ENCODE peak calls at places on chromosomes 4 and X, in nine cellular contexts. Q, M, W, F, R, K, Z, D and N are unnamed samples.

GRCh38 chrX:55695227-55696018 is 22.1 kb upstream of the RRAGB start:
- DNase-seq in Q (no peak), M (no peak), W (no peak), F (no peak), R (no peak), K (no peak), Z (no peak), D (no peak), N (no peak)

GRCh38 chr4:189285377-189285776 is 655.3 kb upstream of the FRG1 start:
- DNase-seq in Q (no peak), M (no peak), W (peak), F (no peak), R (no peak), K (no peak), Z (no peak), D (no peak), N (no peak)

GRCh38 chrX:153669174-153669890 is 4.3 kb downstream of the PNCK start:
- DNase-seq in Q (no peak), M (peak), W (no peak), F (peak), R (no peak), K (no peak), Z (peak), D (no peak), N (no peak)

GRCh38 chr4:87209182-87209581 is 11.2 kb downstream of the KLHL8 start:
- DNase-seq in Q (no peak), M (no peak), W (no peak), F (no peak), R (no peak), K (no peak), Z (no peak), D (no peak), N (no peak)

GRCh38 chr4:42371306-42372063 is 25.8 kb upstream of the SHISA3 start:
- DNase-seq in Q (no peak), M (peak), W (no peak), F (no peak), R (no peak), K (no peak), Z (no peak), D (peak), N (no peak)

GRCh38 chr4:104592894-104593470 is 98.3 kb upstream of the CXXC4 start:
- DNase-seq in Q (no peak), M (no peak), W (no peak), F (no peak), R (no peak), K (no peak), Z (no peak), D (peak), N (no peak)

GRCh38 chr4:100786481-100786880 is 268.7 kb upstream of the EMCN start:
- DNase-seq in Q (no peak), M (no peak), W (no peak), F (no peak), R (no peak), K (no peak), Z (no peak), D (no peak), N (no peak)

GRCh38 chr4:124199185-124199584 is 513.3 kb downstream of the ANKRD50 start:
- DNase-seq in Q (no peak), M (no peak), W (no peak), F (no peak), R (no peak), K (no peak), Z (no peak), D (no peak), N (no peak)

GRCh38 chr4:140666889-140667614 is 89.1 kb downstream of the TBC1D9 start:
- DNase-seq in Q (no peak), M (no peak), W (no peak), F (no peak), R (no peak), K (no peak), Z (no peak), D (no peak), N (no peak)

GRCh38 chr4:110046588-110047049 is 133.9 kb downstream of the EGF start:
- DNase-seq in Q (no peak), M (no peak), W (no peak), F (no peak), R (no peak), K (no peak), Z (no peak), D (peak), N (no peak)

GRCh38 chr4:159341486-159341885 is 238.6 kb downstream of the RAPGEF2 start:
- DNase-seq in Q (no peak), M (no peak), W (no peak), F (no peak), R (no peak), K (no peak), Z (no peak), D (no peak), N (no peak)

GRCh38 chr4:186644737-186645261 is 78.9 kb downstream of the FAT1 start:
- DNase-seq in Q (no peak), M (no peak), W (no peak), F (no peak), R (no peak), K (no peak), Z (no peak), D (peak), N (no peak)

GRCh38 chr4:103303011-103303410 is 104.9 kb upstream of the CENPE start:
- DNase-seq in Q (no peak), M (no peak), W (no peak), F (no peak), R (no peak), K (no peak), Z (no peak), D (no peak), N (no peak)

GRCh38 chr4:78720994-78721677 is 55.0 kb upstream of the BMP2K start:
- DNase-seq in Q (peak), M (peak), W (no peak), F (no peak), R (no peak), K (no peak), Z (no peak), D (no peak), N (no peak)

GRCh38 chr4:25949166-25949748 is 35.2 kb downstream of the SMIM20 start:
- DNase-seq in Q (no peak), M (no peak), W (peak), F (no peak), R (no peak), K (no peak), Z (no peak), D (no peak), N (no peak)

GRCh38 chr4:159175165-159175988 is 72.5 kb downstream of the RAPGEF2 start:
- DNase-seq in Q (peak), M (peak), W (peak), F (peak), R (peak), K (peak), Z (peak), D (peak), N (no peak)

GRCh38 chr4:61211781-61212180 is 11.7 kb downstream of the ADGRL3 start:
- DNase-seq in Q (no peak), M (no peak), W (no peak), F (no peak), R (no peak), K (no peak), Z (no peak), D (no peak), N (no peak)

GRCh38 chr4:4880492-4880891 is 21.0 kb downstream of the MSX1 start:
- DNase-seq in Q (no peak), M (peak), W (no peak), F (no peak), R (no peak), K (no peak), Z (no peak), D (no peak), N (no peak)

GRCh38 chrX:137695405-137695804 is 129.5 kb downstream of the ZIC3 start:
- DNase-seq in Q (no peak), M (no peak), W (no peak), F (no peak), R (no peak), K (no peak), Z (no peak), D (no peak), N (no peak)

GRCh38 chrX:45850197-45850774 is 649.6 kb upstream of the DIPK2B start:
- DNase-seq in Q (no peak), M (peak), W (peak), F (no peak), R (no peak), K (peak), Z (no peak), D (peak), N (no peak)

GRCh38 chr4:184961693-184962092 is 56.6 kb upstream of the HELT start:
- DNase-seq in Q (no peak), M (no peak), W (peak), F (no peak), R (no peak), K (no peak), Z (no peak), D (no peak), N (no peak)

GRCh38 chrX:53440631-53441517 is 6.7 kb upstream of the HSD17B10 start:
- DNase-seq in Q (peak), M (no peak), W (no peak), F (peak), R (peak), K (peak), Z (peak), D (peak), N (no peak)

GRCh38 chr4:60868232-60868960 is 331.7 kb upstream of the ADGRL3 start:
- DNase-seq in Q (no peak), M (no peak), W (no peak), F (no peak), R (no peak), K (no peak), Z (no peak), D (no peak), N (no peak)

GRCh38 chr4:173515458-173515857 is 14.6 kb downstream of the HAND2 start:
- DNase-seq in Q (no peak), M (no peak), W (no peak), F (peak), R (no peak), K (no peak), Z (no peak), D (no peak), N (no peak)

GRCh38 chr4:149631629-149632028 is 184.0 kb downstream of the IQCM start:
- DNase-seq in Q (no peak), M (no peak), W (no peak), F (no peak), R (no peak), K (no peak), Z (no peak), D (no peak), N (no peak)

GRCh38 chr4:120202222-120202621 is 135.6 kb upstream of the MAD2L1 start:
- DNase-seq in Q (no peak), M (no peak), W (no peak), F (no peak), R (no peak), K (no peak), Z (no peak), D (no peak), N (no peak)

GRCh38 chrX:154526901-154527675 is 11.1 kb upstream of the FAM3A start:
- DNase-seq in Q (peak), M (peak), W (peak), F (peak), R (peak), K (no peak), Z (peak), D (peak), N (no peak)

GRCh38 chr4:152500798-152501434 is 35.0 kb downstream of the FBXW7 start:
- DNase-seq in Q (no peak), M (peak), W (peak), F (no peak), R (no peak), K (no peak), Z (no peak), D (peak), N (no peak)

GRCh38 chrX:19680580-19680979 is 165.3 kb upstream of the MAP3K15 start:
- DNase-seq in Q (no peak), M (no peak), W (no peak), F (no peak), R (no peak), K (no peak), Z (no peak), D (no peak), N (no peak)

GRCh38 chr4:74658114-74658513 is 136.2 kb downstream of the BTC start:
- DNase-seq in Q (no peak), M (no peak), W (no peak), F (no peak), R (no peak), K (no peak), Z (no peak), D (no peak), N (no peak)

GRCh38 chr4:105088110-105088879 is 58.4 kb upstream of the TET2 start:
- DNase-seq in Q (no peak), M (no peak), W (no peak), F (no peak), R (no peak), K (no peak), Z (no peak), D (peak), N (no peak)

GRCh38 chr4:87901426-87901825 is 68.7 kb downstream of the MEPE start:
- DNase-seq in Q (no peak), M (no peak), W (no peak), F (no peak), R (no peak), K (no peak), Z (no peak), D (peak), N (no peak)

GRCh38 chrX:49186125-49187027 is at the start of gene PRICKLE3:
- DNase-seq in Q (peak), M (peak), W (peak), F (peak), R (peak), K (no peak), Z (peak), D (peak), N (no peak)

GRCh38 chr4:97359826-97360225 is 783.5 kb downstream of the STPG2 start:
- DNase-seq in Q (no peak), M (no peak), W (no peak), F (no peak), R (no peak), K (no peak), Z (no peak), D (no peak), N (no peak)

DNA sequence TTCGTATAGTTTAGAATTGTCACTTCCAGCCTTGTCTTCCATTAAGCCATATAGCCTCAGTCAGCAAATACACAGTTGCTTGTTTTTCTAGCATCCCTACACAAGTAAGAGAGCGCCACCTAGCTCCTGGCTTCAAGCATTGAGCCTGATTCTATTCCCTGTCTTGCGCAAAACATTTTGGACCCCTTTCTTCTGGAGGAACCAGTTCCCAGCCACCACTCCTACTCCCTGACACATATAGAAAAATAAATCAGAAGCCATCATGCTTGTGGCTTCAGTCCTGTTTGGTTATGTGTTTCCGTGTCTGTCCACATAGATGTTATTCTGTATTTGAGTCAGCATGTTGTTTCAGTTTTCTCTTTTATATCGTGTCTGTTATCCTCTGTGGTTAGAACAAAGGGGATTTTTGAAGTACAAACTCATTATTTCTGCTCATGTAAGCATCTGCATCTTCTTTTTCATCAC is 59.9 kb downstream of the GK start:
- DNase-seq in Q (peak), M (peak), W (peak), F (no peak), R (no peak), K (no peak), Z (peak), D (peak), N (no peak)
- TF ChIP-seq CTCF in Q (peak), M (peak), W (no peak), F (no peak), R (peak), K (peak), Z (peak), D (peak), N (peak)

GRCh38 chr4:166169111-166169510 is 296.1 kb downstream of the TLL1 start:
- DNase-seq in Q (no peak), M (peak), W (peak), F (no peak), R (no peak), K (no peak), Z (peak), D (no peak), N (no peak)
- TF ChIP-seq CTCF in Q (no peak), M (no peak), W (peak), F (no peak), R (no peak), K (peak), Z (no peak), D (peak), N (peak)

DNA sequence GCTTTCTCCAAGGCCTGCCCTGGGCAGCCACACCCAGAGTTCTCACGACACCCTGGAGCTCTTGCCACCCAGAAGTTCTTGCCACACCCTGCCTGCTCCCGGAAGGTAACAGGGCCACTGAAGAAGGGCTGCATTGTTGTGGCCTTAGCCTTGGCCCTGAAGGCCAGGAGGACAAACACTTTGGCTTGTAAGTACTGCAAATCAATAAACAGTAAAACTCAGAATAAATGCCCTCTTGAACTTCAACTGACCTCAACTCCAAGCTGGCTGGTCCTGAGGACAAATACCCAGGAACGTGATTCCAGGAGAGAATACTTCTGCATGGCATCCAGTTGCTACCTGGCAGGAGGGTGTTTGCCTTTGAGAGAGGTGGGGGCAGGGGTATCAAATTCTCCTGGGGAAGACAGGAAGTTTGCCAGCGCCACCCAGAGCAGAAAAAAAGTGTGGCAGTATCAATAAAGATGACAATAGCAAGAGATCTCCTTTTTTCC is 54.1 kb downstream of the TLR10 start:
- DNase-seq in Q (no peak), M (no peak), W (peak), F (no peak), R (no peak), K (no peak), Z (no peak), D (no peak), N (no peak)
- TF ChIP-seq CTCF in Q (no peak), M (no peak), W (no peak), F (no peak), R (no peak), K (peak), Z (no peak), D (peak), N (no peak)

GRCh38 chr4:142356118-142356759 is 489.9 kb downstream of the INPP4B start:
- DNase-seq in Q (no peak), M (no peak), W (no peak), F (no peak), R (no peak), K (no peak), Z (no peak), D (no peak), N (no peak)
- TF ChIP-seq CTCF in Q (no peak), M (no peak), W (no peak), F (no peak), R (no peak), K (no peak), Z (no peak), D (no peak), N (no peak)